ENCODE peak calls at places on chromosomes 13 and 19, in eight cellular contexts. One of them, this sample, is unnamed.

GRCh38 chr13:57408312-57408711 is 223.2 kb upstream of the PCDH17 start:
- DNase-seq in CD8-positive, alpha-beta memory T cell: no peak
- DNase-seq in 8988T: no peak
- DNase-seq in left ventricle myocardium inferior: no peak
- DNase-seq in psoas muscle: no peak
- DNase-seq in retinal pigment epithelial cell: no peak
- DNase-seq in GM23248: no peak
- DNase-seq in GM13976: no peak
- DNase-seq in this sample: no peak

GRCh38 chr13:97257800-97258799 is 36.0 kb downstream of the MBNL2 start:
- DNase-seq in CD8-positive, alpha-beta memory T cell: no peak
- DNase-seq in 8988T: peak; percentile 20
- DNase-seq in left ventricle myocardium inferior: peak; percentile 40
- DNase-seq in psoas muscle: peak; percentile 79
- DNase-seq in retinal pigment epithelial cell: peak; percentile 86
- DNase-seq in GM23248: peak; percentile 91
- DNase-seq in GM13976: peak; percentile 54
- DNase-seq in this sample: no peak

GRCh38 chr19:48476176-48476575 is 7.0 kb downstream of the CYTH2 start:
- DNase-seq in CD8-positive, alpha-beta memory T cell: no peak
- DNase-seq in 8988T: no peak
- DNase-seq in left ventricle myocardium inferior: no peak
- DNase-seq in psoas muscle: no peak
- DNase-seq in retinal pigment epithelial cell: no peak
- DNase-seq in GM23248: no peak
- DNase-seq in GM13976: no peak
- DNase-seq in this sample: no peak

GRCh38 chr13:25881946-25882574 is 169.8 kb downstream of the SHISA2 start:
- DNase-seq in CD8-positive, alpha-beta memory T cell: no peak
- DNase-seq in 8988T: no peak
- DNase-seq in left ventricle myocardium inferior: no peak
- DNase-seq in psoas muscle: no peak
- DNase-seq in retinal pigment epithelial cell: peak; percentile 32
- DNase-seq in GM23248: no peak
- DNase-seq in GM13976: no peak
- DNase-seq in this sample: no peak

GRCh38 chr19:2049741-2050348 is 1.2 kb downstream of the MKNK2 start:
- DNase-seq in CD8-positive, alpha-beta memory T cell: peak; percentile 51
- DNase-seq in 8988T: peak; percentile 57
- DNase-seq in left ventricle myocardium inferior: peak; percentile 83
- DNase-seq in psoas muscle: peak; percentile 85
- DNase-seq in retinal pigment epithelial cell: no peak
- DNase-seq in GM23248: peak; percentile 77
- DNase-seq in GM13976: peak; percentile 71
- DNase-seq in this sample: peak; percentile 85

GRCh38 chr13:114071991-114072390 is 60.4 kb downstream of the RASA3 start:
- DNase-seq in CD8-positive, alpha-beta memory T cell: no peak
- DNase-seq in 8988T: no peak
- DNase-seq in left ventricle myocardium inferior: no peak
- DNase-seq in psoas muscle: no peak
- DNase-seq in retinal pigment epithelial cell: no peak
- DNase-seq in GM23248: no peak
- DNase-seq in GM13976: no peak
- DNase-seq in this sample: no peak

GRCh38 chr19:11377237-11377636 is 2.8 kb downstream of the SWSAP1 start:
- DNase-seq in CD8-positive, alpha-beta memory T cell: no peak
- DNase-seq in 8988T: no peak
- DNase-seq in left ventricle myocardium inferior: no peak
- DNase-seq in psoas muscle: no peak
- DNase-seq in retinal pigment epithelial cell: peak; percentile 54
- DNase-seq in GM23248: peak; percentile 87
- DNase-seq in GM13976: peak; percentile 66
- DNase-seq in this sample: peak; percentile 64

GRCh38 chr19:32302778-32303177 is 42.6 kb upstream of the ZNF507 start:
- DNase-seq in CD8-positive, alpha-beta memory T cell: no peak
- DNase-seq in 8988T: no peak
- DNase-seq in left ventricle myocardium inferior: no peak
- DNase-seq in psoas muscle: no peak
- DNase-seq in retinal pigment epithelial cell: no peak
- DNase-seq in GM23248: no peak
- DNase-seq in GM13976: no peak
- DNase-seq in this sample: no peak

GRCh38 chr19:35063940-35064818 is 22.7 kb downstream of the HPN start:
- DNase-seq in CD8-positive, alpha-beta memory T cell: no peak
- DNase-seq in 8988T: no peak
- DNase-seq in left ventricle myocardium inferior: no peak
- DNase-seq in psoas muscle: no peak
- DNase-seq in retinal pigment epithelial cell: peak; percentile 41
- DNase-seq in GM23248: peak; percentile 88
- DNase-seq in GM13976: no peak
- DNase-seq in this sample: no peak

GRCh38 chr19:22625266-22626035 is 8.7 kb upstream of the ZNF492 start:
- DNase-seq in CD8-positive, alpha-beta memory T cell: no peak
- DNase-seq in 8988T: no peak
- DNase-seq in left ventricle myocardium inferior: no peak
- DNase-seq in psoas muscle: no peak
- DNase-seq in retinal pigment epithelial cell: no peak
- DNase-seq in GM23248: no peak
- DNase-seq in GM13976: peak; percentile 3
- DNase-seq in this sample: no peak

GRCh38 chr19:5973376-5973775 is 4.6 kb downstream of the RANBP3 start:
- DNase-seq in CD8-positive, alpha-beta memory T cell: no peak
- DNase-seq in 8988T: no peak
- DNase-seq in left ventricle myocardium inferior: no peak
- DNase-seq in psoas muscle: no peak
- DNase-seq in retinal pigment epithelial cell: no peak
- DNase-seq in GM23248: no peak
- DNase-seq in GM13976: no peak
- DNase-seq in this sample: no peak

GRCh38 chr19:4241824-4242430 is 5.0 kb upstream of the YJU2 start:
- DNase-seq in CD8-positive, alpha-beta memory T cell: no peak
- DNase-seq in 8988T: no peak
- DNase-seq in left ventricle myocardium inferior: no peak
- DNase-seq in psoas muscle: no peak
- DNase-seq in retinal pigment epithelial cell: no peak
- DNase-seq in GM23248: no peak
- DNase-seq in GM13976: no peak
- DNase-seq in this sample: no peak

GRCh38 chr19:16370671-16371391 is 46.2 kb downstream of the KLF2 start:
- DNase-seq in CD8-positive, alpha-beta memory T cell: peak; percentile 30
- DNase-seq in 8988T: no peak
- DNase-seq in left ventricle myocardium inferior: peak; percentile 14
- DNase-seq in psoas muscle: no peak
- DNase-seq in retinal pigment epithelial cell: no peak
- DNase-seq in GM23248: no peak
- DNase-seq in GM13976: no peak
- DNase-seq in this sample: peak; percentile 21

GRCh38 chr13:70357031-70357430 is 248.8 kb upstream of the KLHL1 start:
- DNase-seq in CD8-positive, alpha-beta memory T cell: no peak
- DNase-seq in 8988T: no peak
- DNase-seq in left ventricle myocardium inferior: no peak
- DNase-seq in psoas muscle: no peak
- DNase-seq in retinal pigment epithelial cell: no peak
- DNase-seq in GM23248: no peak
- DNase-seq in GM13976: no peak
- DNase-seq in this sample: no peak

GRCh38 chr13:34156841-34157365 is 339.0 kb downstream of the RFC3 start:
- DNase-seq in CD8-positive, alpha-beta memory T cell: no peak
- DNase-seq in 8988T: no peak
- DNase-seq in left ventricle myocardium inferior: peak; percentile 22
- DNase-seq in psoas muscle: peak; percentile 44
- DNase-seq in retinal pigment epithelial cell: peak; percentile 99
- DNase-seq in GM23248: peak; percentile 98
- DNase-seq in GM13976: peak; percentile 34
- DNase-seq in this sample: peak; percentile 44

GRCh38 chr13:50693755-50694154 is 149.7 kb downstream of the DLEU7 start:
- DNase-seq in CD8-positive, alpha-beta memory T cell: no peak
- DNase-seq in 8988T: no peak
- DNase-seq in left ventricle myocardium inferior: peak; percentile 65
- DNase-seq in psoas muscle: no peak
- DNase-seq in retinal pigment epithelial cell: no peak
- DNase-seq in GM23248: peak; percentile 67
- DNase-seq in GM13976: no peak
- DNase-seq in this sample: no peak

GRCh38 chr19:4555657-4556561 is 3.6 kb downstream of the SEMA6B start:
- DNase-seq in CD8-positive, alpha-beta memory T cell: no peak
- DNase-seq in 8988T: peak; percentile 61
- DNase-seq in left ventricle myocardium inferior: no peak
- DNase-seq in psoas muscle: no peak
- DNase-seq in retinal pigment epithelial cell: no peak
- DNase-seq in GM23248: no peak
- DNase-seq in GM13976: no peak
- DNase-seq in this sample: no peak

GRCh38 chr19:24032651-24033050 is 54.3 kb upstream of the ZNF254 start:
- DNase-seq in CD8-positive, alpha-beta memory T cell: no peak
- DNase-seq in 8988T: no peak
- DNase-seq in left ventricle myocardium inferior: no peak
- DNase-seq in psoas muscle: no peak
- DNase-seq in retinal pigment epithelial cell: no peak
- DNase-seq in GM23248: no peak
- DNase-seq in GM13976: no peak
- DNase-seq in this sample: peak; percentile 40

GRCh38 chr13:98938801-98939200 is 39.1 kb downstream of the DOCK9 start:
- DNase-seq in CD8-positive, alpha-beta memory T cell: no peak
- DNase-seq in 8988T: no peak
- DNase-seq in left ventricle myocardium inferior: no peak
- DNase-seq in psoas muscle: no peak
- DNase-seq in retinal pigment epithelial cell: no peak
- DNase-seq in GM23248: no peak
- DNase-seq in GM13976: no peak
- DNase-seq in this sample: no peak

GRCh38 chr13:48457578-48458242 is 44.8 kb upstream of the LPAR6 start:
- DNase-seq in CD8-positive, alpha-beta memory T cell: no peak
- DNase-seq in 8988T: no peak
- DNase-seq in left ventricle myocardium inferior: no peak
- DNase-seq in psoas muscle: no peak
- DNase-seq in retinal pigment epithelial cell: no peak
- DNase-seq in GM23248: no peak
- DNase-seq in GM13976: no peak
- DNase-seq in this sample: peak; percentile 28

GRCh38 chr13:30904043-30904442 is 2.0 kb upstream of the MEDAG start:
- DNase-seq in CD8-positive, alpha-beta memory T cell: no peak
- DNase-seq in 8988T: no peak
- DNase-seq in left ventricle myocardium inferior: no peak
- DNase-seq in psoas muscle: no peak
- DNase-seq in retinal pigment epithelial cell: no peak
- DNase-seq in GM23248: no peak
- DNase-seq in GM13976: no peak
- DNase-seq in this sample: no peak

GRCh38 chr19:19179548-19180441 is 9.7 kb upstream of the MEF2B start:
- DNase-seq in CD8-positive, alpha-beta memory T cell: no peak
- DNase-seq in 8988T: no peak
- DNase-seq in left ventricle myocardium inferior: no peak
- DNase-seq in psoas muscle: no peak
- DNase-seq in retinal pigment epithelial cell: no peak
- DNase-seq in GM23248: no peak
- DNase-seq in GM13976: no peak
- DNase-seq in this sample: no peak

GRCh38 chr13:44930907-44931676 is 58.2 kb downstream of the NUFIP1 start:
- DNase-seq in CD8-positive, alpha-beta memory T cell: no peak
- DNase-seq in 8988T: no peak
- DNase-seq in left ventricle myocardium inferior: no peak
- DNase-seq in psoas muscle: no peak
- DNase-seq in retinal pigment epithelial cell: no peak
- DNase-seq in GM23248: peak; percentile 52
- DNase-seq in GM13976: no peak
- DNase-seq in this sample: no peak

GRCh38 chr19:16034180-16034579 is 42.1 kb upstream of the TPM4 start:
- DNase-seq in CD8-positive, alpha-beta memory T cell: no peak
- DNase-seq in 8988T: no peak
- DNase-seq in left ventricle myocardium inferior: no peak
- DNase-seq in psoas muscle: no peak
- DNase-seq in retinal pigment epithelial cell: no peak
- DNase-seq in GM23248: no peak
- DNase-seq in GM13976: peak; percentile 20
- DNase-seq in this sample: no peak

This sample was measured in ovary.